ENCODE peak calls at places on chromosomes 16 and 17, in six cellular contexts. Y is WTC11, H is GM20000, U is nephron progenitor cell, T is dorsolateral prefrontal cortex, B is heart right ventricle. V is an unnamed sample.

GRCh38 chr16:70670175-70670574 is 15.7 kb downstream of the MTSS2 start:
- DNase-seq in Y (no peak), H (no peak), U (no peak), T (no peak), B (no peak), V (no peak)

GRCh38 chr17:47981462-47981861 is 10.5 kb downstream of the CDK5RAP3 start:
- DNase-seq in Y (no peak), H (no peak), U (no peak), T (no peak), B (no peak), V (no peak)

GRCh38 chr17:78762007-78762406 is 20.1 kb downstream of the CYTH1 start:
- DNase-seq in Y (no peak), H (no peak), U (no peak), T (no peak), B (no peak), V (no peak)

GRCh38 chr17:20300399-20301037 is 166.8 kb downstream of the LGALS9B start:
- DNase-seq in Y (no peak), H (no peak), U (no peak), T (peak; percentile 66), B (no peak), V (no peak)

GRCh38 chr17:41910701-41911391 is 7.9 kb downstream of the ACLY start:
- DNase-seq in Y (no peak), H (no peak), U (no peak), T (no peak), B (no peak), V (no peak)

GRCh38 chr16:4675864-4676786 is 17.2 kb upstream of the NUDT16L1 start:
- DNase-seq in Y (no peak), H (no peak), U (no peak), T (no peak), B (no peak), V (no peak)

GRCh38 chr17:75506888-75507287 is 8.4 kb downstream of the CASKIN2 start:
- DNase-seq in Y (no peak), H (no peak), U (no peak), T (no peak), B (peak; percentile 10), V (no peak)

GRCh38 chr17:4818276-4818675 is 11.3 kb downstream of the PLD2 start:
- DNase-seq in Y (peak; percentile 47), H (no peak), U (no peak), T (no peak), B (no peak), V (no peak)

GRCh38 chr16:70704586-70704985 is 18.7 kb upstream of the MTSS2 start:
- DNase-seq in Y (no peak), H (no peak), U (no peak), T (no peak), B (no peak), V (no peak)

GRCh38 chr16:86685071-86685470 is 106.7 kb downstream of the FOXL1 start:
- DNase-seq in Y (no peak), H (no peak), U (no peak), T (no peak), B (no peak), V (no peak)

GRCh38 chr17:79019631-79020584 is 4.1 kb upstream of the C1QTNF1 start:
- DNase-seq in Y (no peak), H (no peak), U (no peak), T (no peak), B (peak; percentile 65), V (no peak)

GRCh38 chr17:50499270-50499669 is 9.0 kb upstream of the MYCBPAP start:
- DNase-seq in Y (no peak), H (no peak), U (no peak), T (no peak), B (no peak), V (no peak)

GRCh38 chr17:37056622-37057021 is 107.9 kb downstream of the AATF start:
- DNase-seq in Y (no peak), H (no peak), U (no peak), T (no peak), B (no peak), V (no peak)

GRCh38 chr16:88314991-88315542 is 67.7 kb upstream of the ZNF469 start:
- DNase-seq in Y (no peak), H (no peak), U (no peak), T (no peak), B (no peak), V (no peak)

GRCh38 chr16:57689772-57690558 is 4.6 kb upstream of the DRC7 start:
- DNase-seq in Y (no peak), H (peak; percentile 75), U (no peak), T (no peak), B (no peak), V (peak; percentile 76)

GRCh38 chr17:17130077-17130844 is 75.9 kb downstream of the PLD6 start:
- DNase-seq in Y (no peak), H (no peak), U (no peak), T (no peak), B (no peak), V (no peak)

GRCh38 chr17:56870163-56870651 is 36.3 kb downstream of the DGKE start:
- DNase-seq in Y (no peak), H (peak; percentile 51), U (no peak), T (no peak), B (no peak), V (no peak)

GRCh38 chr16:50183316-50183715 is 30.2 kb downstream of the TENT4B start:
- DNase-seq in Y (no peak), H (no peak), U (no peak), T (no peak), B (no peak), V (no peak)

GRCh38 chr16:66926171-66926570 is 836 bp upstream of the RRAD start:
- DNase-seq in Y (no peak), H (peak; percentile 32), U (no peak), T (no peak), B (peak; percentile 63), V (no peak)

GRCh38 chr17:79082311-79083190 is 7.9 kb downstream of the ENGASE start:
- DNase-seq in Y (peak; percentile 86), H (peak; percentile 83), U (peak; percentile 73), T (no peak), B (peak; percentile 52), V (peak; percentile 78)

GRCh38 chr16:72848045-72848410 is 199.9 kb downstream of the ZFHX3 start:
- DNase-seq in Y (no peak), H (no peak), U (no peak), T (no peak), B (no peak), V (no peak)

GRCh38 chr16:72845322-72846020 is 202.5 kb downstream of the ZFHX3 start:
- DNase-seq in Y (no peak), H (no peak), U (no peak), T (no peak), B (no peak), V (no peak)

GRCh38 chr16:72848759-72849664 is 198.9 kb downstream of the ZFHX3 start:
- DNase-seq in Y (no peak), H (no peak), U (peak; percentile 53), T (peak; percentile 73), B (peak; percentile 91), V (no peak)

GRCh38 chr16:72846594-72846993 is 201.3 kb downstream of the ZFHX3 start:
- DNase-seq in Y (no peak), H (no peak), U (no peak), T (no peak), B (no peak), V (no peak)

GRCh38 chr16:72847187-72848044 is 200.5 kb downstream of the ZFHX3 start:
- DNase-seq in Y (peak; percentile 55), H (peak; percentile 65), U (no peak), T (no peak), B (no peak), V (peak; percentile 67)
- TF ChIP-seq CTCF in Y (peak; percentile 42), H (peak; percentile 65), U (peak; percentile 43), T (peak; percentile 51), B (peak; percentile 42), V (peak; percentile 74)

GRCh38 chr17:82297280-82297803 is 20.1 kb downstream of the CD7 start:
- DNase-seq in Y (no peak), H (peak; percentile 81), U (no peak), T (peak; percentile 87), B (peak; percentile 67), V (peak; percentile 75)
- TF ChIP-seq CTCF in Y (no peak), H (no peak), U (no peak), T (no peak), B (no peak), V (no peak)

GRCh38 chr16:23590181-23590580 is 5.9 kb downstream of the NDUFAB1 start:
- DNase-seq in Y (no peak), H (no peak), U (no peak), T (no peak), B (no peak), V (no peak)
- TF ChIP-seq CTCF in Y (no peak), H (no peak), U (no peak), T (no peak), B (no peak), V (no peak)

DNA sequence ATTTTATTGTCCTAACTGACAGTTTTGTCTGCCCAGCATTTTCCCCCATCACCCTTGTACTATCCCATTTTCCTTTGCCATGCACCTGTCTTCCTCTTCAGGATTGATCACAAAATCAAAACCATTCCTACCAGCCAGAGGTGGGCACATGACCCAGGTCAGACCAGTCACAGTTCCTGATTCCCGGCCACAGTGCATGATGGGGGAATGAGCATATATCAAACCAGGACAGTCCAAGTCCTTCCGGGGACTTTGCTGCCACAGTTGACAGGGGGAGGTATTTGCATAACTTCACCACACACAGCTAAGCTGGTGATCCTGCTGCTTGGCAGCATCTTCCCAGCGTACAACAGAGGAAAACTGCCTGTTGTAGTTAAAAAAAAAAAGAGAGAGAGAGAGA is 493.9 kb downstream of the WWOX start:
- DNase-seq in Y (no peak), H (no peak), U (peak; percentile 8), T (no peak), B (no peak), V (no peak)
- TF ChIP-seq CTCF in Y (no peak), H (no peak), U (no peak), T (no peak), B (no peak), V (no peak)

DNA sequence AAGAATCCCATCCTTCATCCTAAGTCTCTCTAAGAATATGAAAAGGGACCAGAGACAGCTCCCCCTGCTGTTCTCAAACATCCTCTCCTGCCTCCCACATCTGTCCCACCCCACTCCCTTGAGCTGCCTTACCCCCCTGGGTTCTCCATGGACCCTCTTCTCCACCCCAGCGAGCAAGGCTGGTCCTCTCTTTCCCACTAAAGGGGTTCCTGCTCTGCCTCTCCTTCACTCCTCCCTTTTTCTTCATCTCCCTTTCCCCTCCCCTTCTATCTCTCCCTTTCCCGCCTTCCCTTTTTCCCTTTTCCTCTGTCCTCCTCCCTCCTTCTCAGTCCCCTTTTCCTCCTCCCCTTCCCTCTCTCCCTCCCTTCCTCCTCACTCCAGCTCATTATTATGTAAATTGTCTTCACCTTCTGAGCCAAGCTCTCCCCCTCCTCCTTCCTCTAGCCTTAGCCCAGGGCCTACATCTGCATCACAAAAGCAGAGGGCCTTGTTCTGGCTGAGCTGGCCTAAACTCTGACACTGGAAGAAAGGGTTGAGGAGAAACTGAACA is 90.0 kb downstream of the GNAO1 start:
- DNase-seq in Y (peak; percentile 73), H (peak; percentile 30), U (no peak), T (peak; percentile 32), B (no peak), V (no peak)
- TF ChIP-seq CTCF in Y (no peak), H (no peak), U (peak; percentile 22), T (peak; percentile 42), B (peak; percentile 8), V (no peak)

GRCh38 chr17:65561394-65562205 is at the start of gene AXIN2:
- DNase-seq in Y (peak; percentile 94), H (peak; percentile 96), U (peak; percentile 90), T (peak; percentile 91), B (peak; percentile 91), V (peak; percentile 90)
- TF ChIP-seq CTCF in Y (no peak), H (no peak), U (no peak), T (no peak), B (peak; percentile 28), V (no peak)